ENCODE peak calls at places on chromosomes 16 and 17, in ten cellular contexts. F is activated CD4-positive, alpha-beta T cell treated with anti-CD3 and anti-CD28 coated beads for 48 hours; N is tibial artery; S is NCI-H2029 treated with DMSO at 0.1 percent for 48 hours; H is stimulated activated CD8-positive, alpha-beta memory T cell treated with anti-CD3 and anti-CD28 coated beads, Interleukin-15, amount 100 ng/mL, for 4 hours; E is GOT3; P is psoas muscle; R is SW480; W is CD4-positive, alpha-beta T cell; D is NCI-H774. K is an unnamed sample.

GRCh38 chr16:88343276-88343791 is 39.4 kb upstream of the ZNF469 start:
- DNase-seq in R (no peak), W (no peak), D (no peak), N (no peak), E (no peak), H (no peak), P (no peak), S (no peak), F (no peak), K (no peak)

GRCh38 chr17:7356072-7356549 is 1.2 kb downstream of the TMEM95 start:
- DNase-seq in W (peak; percentile 77), D (peak; percentile 23), R (peak; percentile 75), S (no peak), F (peak; percentile 92), N (peak; percentile 87), H (peak; percentile 68), P (peak; percentile 89), E (no peak), K (peak; percentile 79)

GRCh38 chr17:64356304-64356686 is 34.4 kb downstream of the PECAM1 start:
- DNase-seq in W (no peak), N (no peak), S (no peak), F (no peak), E (no peak), R (no peak), H (no peak), D (no peak), P (no peak), K (no peak)

GRCh38 chr17:45409659-45410076 is 23.0 kb downstream of the ARHGAP27 start:
- DNase-seq in S (no peak), W (no peak), E (no peak), H (no peak), P (peak; percentile 33), R (no peak), F (no peak), N (no peak), D (no peak), K (no peak)

GRCh38 chr16:52238710-52239109 is 308.2 kb downstream of the TOX3 start:
- DNase-seq in W (no peak), S (no peak), D (no peak), F (no peak), R (no peak), P (no peak), N (no peak), H (no peak), E (no peak), K (no peak)

GRCh38 chr17:61251939-61252865 is 147.4 kb upstream of the TBX2 start:
- DNase-seq in R (no peak), E (peak; percentile 18), H (peak; percentile 1), S (no peak), W (no peak), D (no peak), P (peak; percentile 88), N (peak; percentile 99), F (no peak), K (peak; percentile 59)

GRCh38 chr17:876272-876671 is 94.1 kb downstream of the MRM3 start:
- DNase-seq in E (no peak), F (peak; percentile 5), N (no peak), H (no peak), W (peak; percentile 26), S (no peak), P (no peak), D (no peak), R (no peak), K (no peak)

GRCh38 chr17:3950584-3950983 is 13.7 kb downstream of the ATP2A3 start:
- DNase-seq in S (no peak), E (no peak), F (no peak), H (no peak), D (no peak), R (no peak), W (no peak), P (no peak), N (no peak), K (no peak)

GRCh38 chr17:50181601-50182345 is 16.0 kb downstream of the SGCA start:
- DNase-seq in H (no peak), E (no peak), D (no peak), N (no peak), W (no peak), S (no peak), F (no peak), P (peak; percentile 44), R (peak; percentile 43), K (peak; percentile 87)